ENCODE peak calls at places on chromosome 2, in four cellular contexts. One of them, this sample, is unnamed.

GRCh38 chr2:239289545-239289944 is 111.3 kb downstream of the HDAC4 start:
- DNase-seq in K562: no peak
- DNase-seq in body of pancreas: peak
- DNase-seq in small intestine: no peak
- DNase-seq in this sample: no peak

GRCh38 chr2:74891136-74891764 is 57.3 kb downstream of the HK2 start:
- DNase-seq in K562: no peak
- DNase-seq in body of pancreas: no peak
- DNase-seq in small intestine: no peak
- DNase-seq in this sample: no peak

GRCh38 chr2:241249654-241250053 is 61.2 kb downstream of the ANO7 start:
- DNase-seq in K562: no peak
- DNase-seq in body of pancreas: no peak
- DNase-seq in small intestine: no peak
- DNase-seq in this sample: no peak

GRCh38 chr2:85844486-85844885 is 44.3 kb downstream of the ST3GAL5 start:
- DNase-seq in K562: no peak
- DNase-seq in body of pancreas: no peak
- DNase-seq in small intestine: no peak
- DNase-seq in this sample: no peak

GRCh38 chr2:98560256-98560771 is 48.0 kb downstream of the COA5 start:
- DNase-seq in K562: peak
- DNase-seq in body of pancreas: no peak
- DNase-seq in small intestine: no peak
- DNase-seq in this sample: peak

GRCh38 chr2:98658816-98659486 is 50.6 kb downstream of the UNC50 start:
- DNase-seq in K562: no peak
- DNase-seq in body of pancreas: no peak
- DNase-seq in small intestine: peak
- DNase-seq in this sample: no peak

GRCh38 chr2:197786010-197786877 is 1.1 kb upstream of the BOLL start:
- DNase-seq in K562: no peak
- DNase-seq in body of pancreas: peak
- DNase-seq in small intestine: no peak
- DNase-seq in this sample: no peak

GRCh38 chr2:71932027-71932779 is 215.5 kb downstream of the CYP26B1 start:
- DNase-seq in K562: peak
- DNase-seq in body of pancreas: no peak
- DNase-seq in small intestine: no peak
- DNase-seq in this sample: no peak

GRCh38 chr2:241857572-241858121 is 1.0 kb downstream of the PDCD1 start:
- DNase-seq in K562: peak
- DNase-seq in body of pancreas: no peak
- DNase-seq in small intestine: no peak
- DNase-seq in this sample: no peak

GRCh38 chr2:144443837-144444236 is 76.1 kb downstream of the ZEB2 start:
- DNase-seq in K562: no peak
- DNase-seq in body of pancreas: no peak
- DNase-seq in small intestine: no peak
- DNase-seq in this sample: no peak

GRCh38 chr2:215817046-215817445 is 196.3 kb downstream of the MREG start:
- DNase-seq in K562: no peak
- DNase-seq in body of pancreas: no peak
- DNase-seq in small intestine: no peak
- DNase-seq in this sample: no peak

GRCh38 chr2:118523761-118524160 is 323.7 kb downstream of the EN1 start:
- DNase-seq in K562: no peak
- DNase-seq in body of pancreas: no peak
- DNase-seq in small intestine: no peak
- DNase-seq in this sample: no peak

GRCh38 chr2:31255911-31256571 is 22.1 kb downstream of the EHD3 start:
- DNase-seq in K562: no peak
- DNase-seq in body of pancreas: no peak
- DNase-seq in small intestine: peak
- DNase-seq in this sample: no peak

GRCh38 chr2:142930835-142931398 is 53.5 kb downstream of the KYNU start:
- DNase-seq in K562: peak
- DNase-seq in body of pancreas: no peak
- DNase-seq in small intestine: no peak
- DNase-seq in this sample: no peak

GRCh38 chr2:226752887-226753286 is 46.7 kb downstream of the IRS1 start:
- DNase-seq in K562: no peak
- DNase-seq in body of pancreas: no peak
- DNase-seq in small intestine: no peak
- DNase-seq in this sample: no peak

GRCh38 chr2:71943238-71944182 is 204.2 kb downstream of the CYP26B1 start:
- DNase-seq in K562: no peak
- DNase-seq in body of pancreas: no peak
- DNase-seq in small intestine: no peak
- DNase-seq in this sample: peak

GRCh38 chr2:53500181-53500580 is 267.4 kb upstream of the CHAC2 start:
- DNase-seq in K562: no peak
- DNase-seq in body of pancreas: peak
- DNase-seq in small intestine: no peak
- DNase-seq in this sample: no peak

GRCh38 chr2:10254373-10255188 is 48.1 kb upstream of the HPCAL1 start:
- DNase-seq in K562: peak
- DNase-seq in body of pancreas: no peak
- DNase-seq in small intestine: no peak
- DNase-seq in this sample: no peak

GRCh38 chr2:7012141-7012809 is 95.1 kb downstream of the RNF144A start:
- DNase-seq in K562: no peak
- DNase-seq in body of pancreas: no peak
- DNase-seq in small intestine: no peak
- DNase-seq in this sample: peak

GRCh38 chr2:177338177-177338721 is 54.3 kb upstream of the AGPS start:
- DNase-seq in K562: no peak
- DNase-seq in body of pancreas: no peak
- DNase-seq in small intestine: no peak
- DNase-seq in this sample: peak

GRCh38 chr2:175008009-175008408 is 2.8 kb upstream of the CHN1 start:
- DNase-seq in K562: no peak
- DNase-seq in body of pancreas: no peak
- DNase-seq in small intestine: no peak
- DNase-seq in this sample: no peak

GRCh38 chr2:25398534-25398933 is 56.8 kb upstream of the DNMT3A start:
- DNase-seq in K562: no peak
- DNase-seq in body of pancreas: no peak
- DNase-seq in small intestine: no peak
- DNase-seq in this sample: no peak

GRCh38 chr2:47357475-47357874 is 45.5 kb upstream of the MSH2 start:
- DNase-seq in K562: peak
- DNase-seq in body of pancreas: no peak
- DNase-seq in small intestine: peak
- DNase-seq in this sample: peak

GRCh38 chr2:32457814-32458213 is 101.0 kb downstream of the BIRC6 start:
- DNase-seq in K562: no peak
- DNase-seq in body of pancreas: no peak
- DNase-seq in small intestine: no peak
- DNase-seq in this sample: no peak

GRCh38 chr2:227890495-227891079 is 19.2 kb downstream of the DAW1 start:
- DNase-seq in K562: peak
- DNase-seq in body of pancreas: no peak
- DNase-seq in small intestine: peak
- DNase-seq in this sample: peak

GRCh38 chr2:1718339-1719220 is 25.7 kb downstream of the PXDN start:
- DNase-seq in K562: no peak
- DNase-seq in body of pancreas: no peak
- DNase-seq in small intestine: no peak
- DNase-seq in this sample: no peak

GRCh38 chr2:127768775-127769479 is 42.0 kb downstream of the WDR33 start:
- DNase-seq in K562: no peak
- DNase-seq in body of pancreas: no peak
- DNase-seq in small intestine: no peak
- DNase-seq in this sample: no peak

GRCh38 chr2:50065845-50066244 is 911.5 kb upstream of the FSHR start:
- DNase-seq in K562: no peak
- DNase-seq in body of pancreas: no peak
- DNase-seq in small intestine: no peak
- DNase-seq in this sample: no peak

GRCh38 chr2:50066858-50067257 is 912.5 kb upstream of the FSHR start:
- DNase-seq in K562: no peak
- DNase-seq in body of pancreas: no peak
- DNase-seq in small intestine: no peak
- DNase-seq in this sample: no peak
- H3K4me3 ChIP-seq in K562: no peak
- H3K4me3 ChIP-seq in body of pancreas: no peak
- H3K4me3 ChIP-seq in small intestine: no peak
- H3K4me3 ChIP-seq in this sample: no peak

GRCh38 chr2:140528982-140529381 is 1601.8 kb downstream of the LRP1B start:
- DNase-seq in K562: no peak
- DNase-seq in body of pancreas: no peak
- DNase-seq in small intestine: no peak
- DNase-seq in this sample: no peak
- H3K4me3 ChIP-seq in K562: no peak
- H3K4me3 ChIP-seq in body of pancreas: no peak
- H3K4me3 ChIP-seq in small intestine: no peak
- H3K4me3 ChIP-seq in this sample: no peak

DNA sequence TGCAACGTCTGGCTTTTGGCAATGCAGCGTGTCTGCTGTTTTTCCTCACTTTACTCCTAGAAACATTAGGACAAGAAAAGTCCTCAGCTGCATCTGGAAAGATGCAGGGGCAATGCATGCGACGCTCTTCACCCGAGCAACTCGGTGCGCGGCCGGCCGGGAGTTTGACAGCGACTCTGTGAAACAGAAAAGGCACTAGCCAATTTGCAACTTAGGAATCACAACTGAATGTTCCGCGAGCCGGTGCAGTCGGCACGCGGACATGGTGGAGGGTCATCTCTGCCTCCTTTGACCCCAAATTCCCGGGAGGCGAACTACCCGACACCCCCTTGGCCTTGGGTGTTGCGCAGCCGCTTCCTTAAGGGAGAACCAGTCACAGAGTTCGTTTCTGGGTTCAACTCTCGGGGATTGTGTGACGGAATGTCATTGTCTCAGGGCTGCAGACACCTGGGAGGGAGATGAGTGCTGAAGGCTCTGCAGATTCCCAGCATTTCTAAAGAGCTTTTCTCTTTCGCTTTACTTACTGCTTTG is 9.8 kb downstream of the NR4A2 start:
- DNase-seq in K562: no peak
- DNase-seq in body of pancreas: no peak
- DNase-seq in small intestine: peak
- DNase-seq in this sample: peak
- H3K4me3 ChIP-seq in K562: no peak
- H3K4me3 ChIP-seq in body of pancreas: no peak
- H3K4me3 ChIP-seq in small intestine: no peak
- H3K4me3 ChIP-seq in this sample: no peak

GRCh38 chr2:172038604-172039003 is 38.9 kb downstream of the METAP1D start:
- DNase-seq in K562: no peak
- DNase-seq in body of pancreas: no peak
- DNase-seq in small intestine: no peak
- DNase-seq in this sample: peak
- H3K4me3 ChIP-seq in K562: no peak
- H3K4me3 ChIP-seq in body of pancreas: no peak
- H3K4me3 ChIP-seq in small intestine: no peak
- H3K4me3 ChIP-seq in this sample: no peak